ENCODE peak calls at places on chromosomes 2 and 18, in six cellular contexts. J, S, C, B, X and O are unnamed samples.
A peak's percentile ranks its signal among the peaks of the same experiment; 100 is the strongest.

GRCh38 chr2:66581461-66582363 is 146.8 kb downstream of the MEIS1 start:
- DNase-seq in J (no peak), B (no peak), C (no peak), X (no peak), S (no peak), O (no peak)

GRCh38 chr2:182852090-182852489 is 14.3 kb downstream of the FRZB start:
- DNase-seq in B (peak; percentile 51), C (no peak), J (no peak), S (no peak), X (no peak), O (no peak)

GRCh38 chr2:103804013-103804412 is 1042.2 kb downstream of the TMEM182 start:
- DNase-seq in X (no peak), C (no peak), B (no peak), S (no peak), J (no peak), O (no peak)

GRCh38 chr2:164913640-164914346 is 41.5 kb downstream of the SLC38A11 start:
- DNase-seq in B (no peak), S (peak; percentile 38), C (no peak), J (no peak), X (no peak), O (no peak)

GRCh38 chr2:144083211-144083610 is 436.7 kb downstream of the ZEB2 start:
- DNase-seq in X (no peak), B (no peak), C (no peak), J (peak; percentile 24), S (no peak), O (no peak)

GRCh38 chr2:197079832-197080555 is 153.5 kb upstream of the PGAP1 start:
- DNase-seq in X (no peak), J (no peak), B (no peak), C (no peak), S (no peak), O (no peak)

GRCh38 chr2:240462073-240462703 is 26.7 kb downstream of the GPC1 start:
- DNase-seq in S (no peak), J (no peak), X (no peak), C (no peak), B (peak; percentile 46), O (no peak)

GRCh38 chr2:45259144-45259543 is 249.9 kb upstream of the SIX2 start:
- DNase-seq in C (no peak), S (peak; percentile 40), B (no peak), X (no peak), J (no peak), O (no peak)

GRCh38 chr18:26089247-26090129 is 925 bp downstream of the SS18 start:
- DNase-seq in J (peak; percentile 3), X (no peak), B (no peak), S (no peak), C (peak; percentile 29), O (no peak)

GRCh38 chr2:240780023-240780831 is 39.8 kb downstream of the KIF1A start:
- DNase-seq in X (no peak), J (no peak), C (no peak), B (no peak), S (no peak), O (no peak)

GRCh38 chr18:56233595-56233994 is 404.8 kb downstream of the TXNL1 start:
- DNase-seq in X (no peak), S (no peak), B (no peak), C (no peak), J (peak; percentile 11), O (no peak)

GRCh38 chr2:160033732-160034392 is 28.6 kb downstream of the PLA2R1 start:
- DNase-seq in S (no peak), B (no peak), C (no peak), X (no peak), J (no peak), O (no peak)

GRCh38 chr18:24490545-24490944 is 30.1 kb downstream of the HRH4 start:
- DNase-seq in S (no peak), C (no peak), J (no peak), X (no peak), B (no peak), O (no peak)

GRCh38 chr18:36187826-36188721 is 777 bp downstream of the MOCOS start:
- DNase-seq in C (peak; percentile 51), B (peak; percentile 85), S (peak; percentile 30), X (no peak), J (peak; percentile 19), O (no peak)

GRCh38 chr2:130825972-130826253 is 10.8 kb upstream of the ARHGEF4 start:
- DNase-seq in J (no peak), X (no peak), S (no peak), B (no peak), C (no peak), O (no peak)

GRCh38 chr2:151518802-151519201 is 109.1 kb downstream of the RIF1 start:
- DNase-seq in C (no peak), S (no peak), J (no peak), B (no peak), X (no peak), O (no peak)

GRCh38 chr2:75607988-75608683 is 38.4 kb upstream of the MRPL19 start:
- DNase-seq in J (no peak), C (no peak), X (no peak), B (no peak), S (no peak), O (no peak)

GRCh38 chr2:69260666-69261065 is 126.4 kb downstream of the GFPT1 start:
- DNase-seq in J (no peak), S (no peak), C (no peak), X (no peak), B (no peak), O (no peak)

DNA sequence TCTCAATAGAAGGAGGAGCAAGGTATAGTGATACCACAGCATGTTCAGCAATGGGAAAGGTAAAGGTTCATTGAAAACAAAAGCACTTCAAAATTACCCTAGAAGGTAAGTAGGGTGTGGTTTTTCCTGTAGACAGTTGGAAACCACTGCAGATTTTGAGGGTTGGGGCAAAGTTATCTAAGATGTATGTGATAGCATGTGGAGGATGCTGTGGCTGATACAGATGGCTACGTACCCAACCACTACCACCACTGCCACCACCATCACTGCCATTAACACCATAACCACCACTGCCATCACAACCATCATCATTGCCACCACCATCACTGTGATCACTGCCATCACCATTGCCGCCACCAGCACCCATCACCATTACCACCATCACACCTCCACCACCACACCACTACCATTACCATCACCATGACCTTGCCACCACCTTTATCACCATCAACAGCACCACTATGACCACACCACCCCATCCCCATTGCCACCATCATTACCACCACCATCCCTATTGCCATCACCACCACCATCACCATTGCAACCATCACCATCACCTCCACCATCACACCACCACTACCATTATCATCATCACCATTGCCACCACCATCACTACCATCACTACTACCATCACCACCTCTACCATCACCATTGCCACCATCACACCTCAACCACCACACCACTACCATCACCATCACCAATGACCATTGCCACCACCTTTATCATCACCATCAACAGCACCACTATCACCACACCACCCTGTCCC is 3.7 kb downstream of the TMSB10 start:
- DNase-seq in C (no peak), J (no peak), S (no peak), X (no peak), B (no peak), O (no peak)
- TF ChIP-seq POLR2A in C (no peak), J (no peak), S (no peak), X (peak; percentile 42), B (no peak), O (no peak)

DNA sequence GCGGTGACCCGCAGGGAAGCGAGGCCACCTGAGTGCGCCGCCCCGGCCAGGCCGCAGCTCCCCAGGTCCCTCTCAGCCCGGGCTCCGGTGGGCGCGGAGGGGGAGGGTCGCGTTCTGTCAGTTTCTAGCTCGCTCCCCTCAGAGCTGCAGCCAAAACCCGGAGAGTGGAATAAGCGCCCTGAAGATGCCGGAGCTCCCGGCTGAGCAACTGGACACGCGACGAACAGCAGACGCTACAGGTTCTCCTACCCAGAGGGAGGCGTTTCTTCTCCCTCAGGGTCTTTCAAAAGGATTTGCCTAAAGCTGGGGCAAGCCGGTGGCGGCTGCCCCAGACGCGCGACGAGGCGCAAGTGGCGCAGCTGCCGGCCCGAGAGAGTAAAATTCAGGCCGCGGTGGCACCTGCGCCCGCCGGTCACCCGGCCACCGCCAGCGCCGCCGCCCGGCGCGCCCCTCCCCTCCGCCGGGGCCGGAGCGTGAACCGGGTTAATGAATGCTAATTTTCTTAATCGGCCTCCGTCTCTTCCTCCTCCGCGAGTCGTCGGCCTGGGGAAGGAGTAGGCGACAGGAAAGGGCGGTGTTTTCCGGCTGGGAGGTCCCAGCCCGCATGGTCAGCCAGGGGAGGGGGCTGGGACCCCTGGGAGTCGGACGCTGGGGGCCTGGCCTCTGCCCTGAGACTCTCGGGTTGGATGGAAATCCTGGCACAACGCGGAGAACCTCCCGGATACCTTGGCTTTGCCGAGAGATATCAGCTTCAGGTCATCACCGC is 845 bp upstream of the CDC42EP3 start:
- DNase-seq in C (peak; percentile 58), X (no peak), S (peak; percentile 71), B (peak; percentile 82), J (peak; percentile 80), O (peak; percentile 67)
- TF ChIP-seq POLR2A in C (no peak), X (peak; percentile 51), S (no peak), B (peak; percentile 37), J (peak; percentile 38), O (no peak)

GRCh38 chr18:22345733-22346132 is 72.0 kb downstream of the CTAGE1 start:
- DNase-seq in X (no peak), S (no peak), J (no peak), C (no peak), B (no peak), O (no peak)

GRCh38 chr18:22346342-22346967 is 71.3 kb downstream of the CTAGE1 start:
- DNase-seq in C (no peak), J (no peak), X (no peak), B (peak; percentile 68), S (peak; percentile 76), O (no peak)

GRCh38 chr18:22348521-22349316 is 69.0 kb downstream of the CTAGE1 start:
- DNase-seq in B (peak; percentile 88), X (no peak), S (peak; percentile 60), C (no peak), J (no peak), O (no peak)

GRCh38 chr18:22347624-22348511 is 69.8 kb downstream of the CTAGE1 start:
- DNase-seq in S (no peak), X (no peak), C (no peak), B (peak; percentile 61), J (no peak), O (no peak)

GRCh38 chr18:22346968-22347611 is 70.6 kb downstream of the CTAGE1 start:
- DNase-seq in B (peak; percentile 96), J (no peak), S (peak; percentile 79), C (no peak), X (no peak), O (no peak)
- TF ChIP-seq POLR2A in B (peak; percentile 73), J (no peak), S (no peak), C (no peak), X (no peak), O (no peak)

DNA sequence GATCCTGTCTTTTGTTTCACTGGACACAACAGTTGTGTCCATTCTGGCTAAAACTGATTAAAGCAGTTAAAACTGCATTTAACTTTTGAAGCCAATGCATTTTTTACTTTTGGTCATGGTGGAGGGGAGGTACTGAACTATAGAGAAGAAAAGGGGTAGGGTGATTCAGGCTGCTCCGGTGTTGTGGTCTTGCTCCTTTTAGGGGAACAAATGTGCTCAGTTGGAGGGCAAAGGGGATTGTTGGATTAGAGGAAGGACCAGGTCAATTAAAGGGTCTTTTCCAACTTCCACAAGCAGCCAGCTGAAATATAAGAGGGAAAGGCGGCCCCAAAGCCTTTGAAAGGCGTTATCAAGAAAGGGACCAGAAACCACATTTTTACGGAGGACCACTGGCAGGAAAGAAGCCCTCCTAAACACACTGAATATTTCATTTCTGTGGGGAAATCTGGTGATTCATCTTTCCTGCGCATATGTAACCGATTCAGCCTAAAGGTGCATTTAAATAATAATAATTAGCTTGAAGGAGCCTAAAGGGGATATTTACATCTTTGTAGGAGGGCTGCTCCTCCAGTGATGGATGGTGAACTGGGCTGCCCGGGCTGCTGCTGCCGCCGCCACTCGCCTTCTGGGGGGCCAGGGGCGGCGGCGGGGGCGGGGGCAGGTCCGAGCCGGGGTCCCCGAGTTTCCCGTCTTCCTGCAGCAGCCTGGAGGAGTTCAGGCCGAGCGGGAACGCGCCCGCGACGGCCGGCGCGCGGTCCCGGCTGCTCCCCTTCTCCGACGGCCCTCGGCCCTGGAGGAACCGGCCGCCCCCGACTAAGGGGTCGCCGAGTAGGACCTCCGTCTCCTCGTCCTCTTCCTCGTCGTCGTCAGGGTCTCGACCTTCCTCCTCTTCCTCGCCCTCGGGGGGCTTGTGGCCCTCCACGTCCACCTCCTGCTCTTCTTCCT is 5.2 kb downstream of the SKOR2 start:
- DNase-seq in B (no peak), X (no peak), J (no peak), C (no peak), S (no peak), O (no peak)
- TF ChIP-seq POLR2A in B (no peak), X (no peak), J (no peak), C (no peak), S (no peak), O (no peak)